ENCODE peak calls at places on chromosomes 13 and 19, in six cellular contexts. Z, W, E, U, C and G are unnamed samples.

GRCh38 chr19:7982651-7983099 is 22.8 kb downstream of the ELAVL1 start:
- DNase-seq in E (peak; percentile 28), Z (no peak), U (no peak), C (no peak), W (no peak), G (no peak)

GRCh38 chr13:34748561-34748960 is 193.5 kb upstream of the NBEA start:
- DNase-seq in C (no peak), Z (no peak), W (peak; percentile 13), U (no peak), E (peak; percentile 38), G (no peak)

GRCh38 chr13:101767096-101767495 is 314.6 kb downstream of the ITGBL1 start:
- DNase-seq in U (no peak), E (no peak), Z (no peak), W (no peak), C (no peak), G (no peak)

GRCh38 chr13:97222934-97223710 is 989 bp downstream of the MBNL2 start:
- DNase-seq in Z (no peak), U (no peak), E (no peak), C (no peak), W (no peak), G (no peak)

GRCh38 chr19:2806736-2807378 is 12.8 kb upstream of the ZNF554 start:
- DNase-seq in Z (no peak), E (no peak), U (no peak), W (no peak), C (no peak), G (no peak)

GRCh38 chr13:112053744-112054615 is 13.0 kb upstream of the SOX1 start:
- DNase-seq in E (no peak), Z (no peak), W (no peak), C (no peak), U (no peak), G (no peak)

GRCh38 chr19:41443813-41444455 is 978 bp downstream of the ERICH4 start:
- DNase-seq in U (no peak), C (no peak), E (no peak), W (no peak), Z (peak; percentile 9), G (no peak)

GRCh38 chr19:45763691-45764294 is 5.3 kb downstream of the SIX5 start:
- DNase-seq in E (no peak), U (no peak), C (no peak), W (no peak), Z (peak; percentile 69), G (no peak)

GRCh38 chr13:51355217-51355616 is 15.7 kb downstream of the SERPINE3 start:
- DNase-seq in C (no peak), E (no peak), W (no peak), U (no peak), Z (no peak), G (no peak)

GRCh38 chr13:51361111-51361510 is 21.6 kb downstream of the SERPINE3 start:
- DNase-seq in E (no peak), W (no peak), C (no peak), U (no peak), Z (no peak), G (no peak)

GRCh38 chr13:51359352-51359751 is 19.9 kb downstream of the SERPINE3 start:
- DNase-seq in W (no peak), C (no peak), U (no peak), Z (no peak), E (no peak), G (no peak)

GRCh38 chr13:51360489-51360888 is 21.0 kb downstream of the SERPINE3 start:
- DNase-seq in W (no peak), E (no peak), Z (no peak), U (no peak), C (no peak), G (no peak)

DNA sequence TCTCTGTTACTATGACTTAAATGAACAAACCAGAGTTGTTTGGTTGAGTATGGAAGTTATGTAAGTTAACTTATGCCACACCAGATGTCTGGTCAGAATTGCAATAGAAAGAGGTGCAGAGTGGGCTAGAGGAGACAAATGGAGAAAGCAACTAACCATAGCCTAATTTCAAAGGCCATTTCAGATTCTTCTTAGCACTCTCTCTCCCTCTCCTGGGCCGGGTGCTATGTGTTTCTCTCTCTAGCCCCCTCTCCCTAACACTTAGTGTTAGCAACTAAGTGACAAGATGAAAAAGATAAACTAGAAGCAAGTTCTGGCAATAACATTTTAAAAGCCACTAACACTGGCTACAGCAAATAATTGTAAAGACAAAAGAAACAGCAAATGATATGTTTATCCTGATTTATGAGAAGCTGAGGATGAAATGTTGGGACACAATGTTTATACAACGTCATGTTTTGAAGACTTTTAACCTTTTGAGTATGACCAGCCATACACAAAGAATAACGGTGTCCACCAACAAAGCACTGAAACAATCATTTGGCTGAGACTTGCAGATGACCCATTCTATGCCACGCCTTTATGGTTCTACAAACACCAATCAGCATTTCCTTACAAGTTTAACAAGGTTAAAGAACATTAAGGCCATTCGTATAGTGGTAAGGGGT is 18.6 kb downstream of the SERPINE3 start:
- DNase-seq in U (no peak), Z (no peak), C (no peak), W (no peak), E (no peak), G (no peak)
- TF ChIP-seq CTCF in U (no peak), Z (no peak), C (no peak), W (no peak), E (no peak), G (no peak)

GRCh38 chr19:18588611-18589379 is at the start of gene REX1BD:
- DNase-seq in E (peak; percentile 75), C (peak; percentile 57), U (no peak), W (peak; percentile 79), Z (peak; percentile 88), G (peak; percentile 78)

GRCh38 chr19:18587962-18588610 is 512 bp upstream of the REX1BD start:
- DNase-seq in W (no peak), U (no peak), Z (no peak), E (no peak), C (no peak), G (no peak)

GRCh38 chr19:18589380-18590272 is 1.0 kb downstream of the REX1BD start:
- DNase-seq in C (no peak), U (no peak), E (peak; percentile 78), Z (peak; percentile 72), W (peak; percentile 67), G (peak; percentile 70)

GRCh38 chr19:18591735-18592385 is 3.3 kb downstream of the REX1BD start:
- DNase-seq in C (no peak), W (no peak), Z (no peak), E (no peak), U (no peak), G (no peak)

GRCh38 chr19:18590273-18591272 is 2.0 kb downstream of the REX1BD start:
- DNase-seq in E (peak; percentile 90), C (no peak), Z (peak; percentile 63), U (no peak), W (no peak), G (no peak)
- TF ChIP-seq CTCF in E (peak; percentile 63), C (no peak), Z (no peak), U (peak; percentile 45), W (no peak), G (no peak)

DNA sequence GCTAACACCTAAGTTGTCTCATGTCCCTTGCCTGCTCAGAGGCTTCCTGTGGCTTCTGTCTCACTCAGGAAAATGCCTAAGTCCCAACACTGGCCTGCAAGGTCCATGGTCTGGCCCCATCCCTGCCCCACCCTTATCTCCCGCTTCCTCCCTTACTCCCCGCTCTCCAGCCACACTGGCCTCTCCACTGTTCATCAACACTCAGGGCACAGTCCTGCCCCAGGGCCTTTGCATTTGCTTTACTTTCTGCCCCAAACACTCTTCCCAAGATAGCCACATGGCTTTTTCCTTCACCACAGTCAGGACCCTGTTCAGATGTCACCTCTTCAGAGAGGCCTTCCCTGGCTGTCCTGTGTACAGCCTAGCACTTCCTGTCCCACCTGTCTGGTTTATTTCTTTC is 32.1 kb upstream of the IGSF23 start:
- DNase-seq in C (no peak), U (no peak), Z (no peak), W (no peak), E (no peak), G (no peak)
- TF ChIP-seq CTCF in C (no peak), U (no peak), Z (no peak), W (no peak), E (no peak), G (no peak)

GRCh38 chr19:10768369-10768768 is 50.5 kb downstream of the DNM2 start:
- DNase-seq in W (no peak), Z (no peak), C (no peak), E (no peak), U (no peak), G (no peak)

GRCh38 chr19:10767726-10768125 is 49.8 kb downstream of the DNM2 start:
- DNase-seq in Z (no peak), U (no peak), C (no peak), E (no peak), W (no peak), G (no peak)

GRCh38 chr19:10766681-10767201 is 48.9 kb downstream of the DNM2 start:
- DNase-seq in C (no peak), W (peak; percentile 18), Z (no peak), U (no peak), E (no peak), G (no peak)

GRCh38 chr19:10768936-10769335 is 51.1 kb downstream of the DNM2 start:
- DNase-seq in W (no peak), U (no peak), C (no peak), E (no peak), Z (no peak), G (no peak)

GRCh38 chr19:10769533-10770491 is 51.9 kb downstream of the DNM2 start:
- DNase-seq in Z (peak; percentile 58), W (no peak), U (no peak), E (peak; percentile 24), C (no peak), G (no peak)
- TF ChIP-seq CTCF in Z (no peak), W (no peak), U (peak; percentile 32), E (no peak), C (peak; percentile 40), G (no peak)